ENCODE peak calls at places on chromosome 20, in nine cellular contexts. One of them, this sample, is unnamed.
A peak's percentile ranks its signal among the peaks of the same experiment; 100 is the strongest.

GRCh38 chr20:8394308-8394945 is 262.4 kb downstream of the PLCB1 start:
- DNase-seq in activated naive CD8-positive, alpha-beta T cell treated with anti-CD3 and anti-CD28 coated beads for 36 hours: no peak
- DNase-seq in OCI-LY7: peak; percentile 29
- DNase-seq in activated CD4-positive, CD25-positive, alpha-beta regulatory T cell: no peak
- DNase-seq in mucosa of gallbladder: no peak
- DNase-seq in astrocyte of the spinal cord: peak; percentile 41
- DNase-seq in AG09309: no peak
- DNase-seq in neuronal stem cell: no peak
- DNase-seq in NCI-H1092 treated with DMSO at 0.1 percent for 48 hours: no peak
- DNase-seq in this sample: peak; percentile 57

GRCh38 chr20:5100684-5101347 is 18.9 kb downstream of the PCNA start:
- DNase-seq in activated naive CD8-positive, alpha-beta T cell treated with anti-CD3 and anti-CD28 coated beads for 36 hours: peak; percentile 64
- DNase-seq in OCI-LY7: peak; percentile 70
- DNase-seq in activated CD4-positive, CD25-positive, alpha-beta regulatory T cell: peak; percentile 62
- DNase-seq in mucosa of gallbladder: peak; percentile 78
- DNase-seq in astrocyte of the spinal cord: peak; percentile 58
- DNase-seq in AG09309: peak; percentile 17
- DNase-seq in neuronal stem cell: peak; percentile 48
- DNase-seq in NCI-H1092 treated with DMSO at 0.1 percent for 48 hours: peak; percentile 45
- DNase-seq in this sample: peak; percentile 77

GRCh38 chr20:24695529-24696225 is 226.2 kb downstream of the SYNDIG1 start:
- DNase-seq in activated naive CD8-positive, alpha-beta T cell treated with anti-CD3 and anti-CD28 coated beads for 36 hours: no peak
- DNase-seq in OCI-LY7: no peak
- DNase-seq in activated CD4-positive, CD25-positive, alpha-beta regulatory T cell: no peak
- DNase-seq in mucosa of gallbladder: no peak
- DNase-seq in astrocyte of the spinal cord: no peak
- DNase-seq in AG09309: no peak
- DNase-seq in neuronal stem cell: no peak
- DNase-seq in NCI-H1092 treated with DMSO at 0.1 percent for 48 hours: no peak
- DNase-seq in this sample: no peak

GRCh38 chr20:21174425-21175239 is 48.8 kb downstream of the KIZ start:
- DNase-seq in activated naive CD8-positive, alpha-beta T cell treated with anti-CD3 and anti-CD28 coated beads for 36 hours: no peak
- DNase-seq in OCI-LY7: no peak
- DNase-seq in activated CD4-positive, CD25-positive, alpha-beta regulatory T cell: no peak
- DNase-seq in mucosa of gallbladder: no peak
- DNase-seq in astrocyte of the spinal cord: no peak
- DNase-seq in AG09309: no peak
- DNase-seq in neuronal stem cell: no peak
- DNase-seq in NCI-H1092 treated with DMSO at 0.1 percent for 48 hours: no peak
- DNase-seq in this sample: no peak

GRCh38 chr20:47730744-47731143 is 54.5 kb downstream of the SULF2 start:
- DNase-seq in activated naive CD8-positive, alpha-beta T cell treated with anti-CD3 and anti-CD28 coated beads for 36 hours: no peak
- DNase-seq in OCI-LY7: no peak
- DNase-seq in activated CD4-positive, CD25-positive, alpha-beta regulatory T cell: no peak
- DNase-seq in mucosa of gallbladder: no peak
- DNase-seq in astrocyte of the spinal cord: no peak
- DNase-seq in AG09309: no peak
- DNase-seq in neuronal stem cell: no peak
- DNase-seq in NCI-H1092 treated with DMSO at 0.1 percent for 48 hours: peak; percentile 12
- DNase-seq in this sample: no peak

GRCh38 chr20:32902456-32903420 is 44.0 kb downstream of the EFCAB8 start:
- DNase-seq in activated naive CD8-positive, alpha-beta T cell treated with anti-CD3 and anti-CD28 coated beads for 36 hours: peak; percentile 58
- DNase-seq in OCI-LY7: peak; percentile 61
- DNase-seq in activated CD4-positive, CD25-positive, alpha-beta regulatory T cell: peak; percentile 55
- DNase-seq in mucosa of gallbladder: peak; percentile 35
- DNase-seq in astrocyte of the spinal cord: peak; percentile 42
- DNase-seq in AG09309: no peak
- DNase-seq in neuronal stem cell: peak; percentile 36
- DNase-seq in NCI-H1092 treated with DMSO at 0.1 percent for 48 hours: peak; percentile 46
- DNase-seq in this sample: peak; percentile 86

GRCh38 chr20:271528-271927 is 14.0 kb downstream of the DEFB132 start:
- DNase-seq in activated naive CD8-positive, alpha-beta T cell treated with anti-CD3 and anti-CD28 coated beads for 36 hours: no peak
- DNase-seq in OCI-LY7: no peak
- DNase-seq in activated CD4-positive, CD25-positive, alpha-beta regulatory T cell: no peak
- DNase-seq in mucosa of gallbladder: peak; percentile 4
- DNase-seq in astrocyte of the spinal cord: no peak
- DNase-seq in AG09309: no peak
- DNase-seq in neuronal stem cell: no peak
- DNase-seq in NCI-H1092 treated with DMSO at 0.1 percent for 48 hours: no peak
- DNase-seq in this sample: no peak

GRCh38 chr20:61050491-61050890 is 201.6 kb upstream of the CDH4 start:
- DNase-seq in activated naive CD8-positive, alpha-beta T cell treated with anti-CD3 and anti-CD28 coated beads for 36 hours: no peak
- DNase-seq in OCI-LY7: no peak
- DNase-seq in activated CD4-positive, CD25-positive, alpha-beta regulatory T cell: no peak
- DNase-seq in mucosa of gallbladder: no peak
- DNase-seq in astrocyte of the spinal cord: no peak
- DNase-seq in AG09309: no peak
- DNase-seq in neuronal stem cell: no peak
- DNase-seq in NCI-H1092 treated with DMSO at 0.1 percent for 48 hours: no peak
- DNase-seq in this sample: no peak

GRCh38 chr20:50577175-50578018 is 67.2 kb downstream of the PTPN1 start:
- DNase-seq in activated naive CD8-positive, alpha-beta T cell treated with anti-CD3 and anti-CD28 coated beads for 36 hours: no peak
- DNase-seq in OCI-LY7: no peak
- DNase-seq in activated CD4-positive, CD25-positive, alpha-beta regulatory T cell: no peak
- DNase-seq in mucosa of gallbladder: peak; percentile 74
- DNase-seq in astrocyte of the spinal cord: no peak
- DNase-seq in AG09309: no peak
- DNase-seq in neuronal stem cell: no peak
- DNase-seq in NCI-H1092 treated with DMSO at 0.1 percent for 48 hours: peak; percentile 75
- DNase-seq in this sample: no peak

GRCh38 chr20:44967207-44967807 is 995 bp downstream of the STK4 start:
- DNase-seq in activated naive CD8-positive, alpha-beta T cell treated with anti-CD3 and anti-CD28 coated beads for 36 hours: no peak
- DNase-seq in OCI-LY7: peak; percentile 77
- DNase-seq in activated CD4-positive, CD25-positive, alpha-beta regulatory T cell: no peak
- DNase-seq in mucosa of gallbladder: peak; percentile 28
- DNase-seq in astrocyte of the spinal cord: no peak
- DNase-seq in AG09309: no peak
- DNase-seq in neuronal stem cell: no peak
- DNase-seq in NCI-H1092 treated with DMSO at 0.1 percent for 48 hours: no peak
- DNase-seq in this sample: peak; percentile 21

GRCh38 chr20:62197801-62198200 is 15.0 kb downstream of the MTG2 start:
- DNase-seq in activated naive CD8-positive, alpha-beta T cell treated with anti-CD3 and anti-CD28 coated beads for 36 hours: no peak
- DNase-seq in OCI-LY7: no peak
- DNase-seq in activated CD4-positive, CD25-positive, alpha-beta regulatory T cell: no peak
- DNase-seq in mucosa of gallbladder: no peak
- DNase-seq in astrocyte of the spinal cord: no peak
- DNase-seq in AG09309: no peak
- DNase-seq in neuronal stem cell: no peak
- DNase-seq in NCI-H1092 treated with DMSO at 0.1 percent for 48 hours: no peak
- DNase-seq in this sample: no peak

GRCh38 chr20:57198359-57199072 is 67.9 kb downstream of the BMP7 start:
- DNase-seq in activated naive CD8-positive, alpha-beta T cell treated with anti-CD3 and anti-CD28 coated beads for 36 hours: no peak
- DNase-seq in OCI-LY7: no peak
- DNase-seq in activated CD4-positive, CD25-positive, alpha-beta regulatory T cell: no peak
- DNase-seq in mucosa of gallbladder: no peak
- DNase-seq in astrocyte of the spinal cord: peak; percentile 40
- DNase-seq in AG09309: no peak
- DNase-seq in neuronal stem cell: peak; percentile 39
- DNase-seq in NCI-H1092 treated with DMSO at 0.1 percent for 48 hours: no peak
- DNase-seq in this sample: no peak

GRCh38 chr20:42432485-42432884 is 757.2 kb downstream of the PTPRT start:
- DNase-seq in activated naive CD8-positive, alpha-beta T cell treated with anti-CD3 and anti-CD28 coated beads for 36 hours: no peak
- DNase-seq in OCI-LY7: no peak
- DNase-seq in activated CD4-positive, CD25-positive, alpha-beta regulatory T cell: no peak
- DNase-seq in mucosa of gallbladder: no peak
- DNase-seq in astrocyte of the spinal cord: no peak
- DNase-seq in AG09309: no peak
- DNase-seq in neuronal stem cell: no peak
- DNase-seq in NCI-H1092 treated with DMSO at 0.1 percent for 48 hours: no peak
- DNase-seq in this sample: no peak

GRCh38 chr20:37348643-37349516 is 2.9 kb downstream of the SRC start:
- DNase-seq in activated naive CD8-positive, alpha-beta T cell treated with anti-CD3 and anti-CD28 coated beads for 36 hours: no peak
- DNase-seq in OCI-LY7: no peak
- DNase-seq in activated CD4-positive, CD25-positive, alpha-beta regulatory T cell: no peak
- DNase-seq in mucosa of gallbladder: no peak
- DNase-seq in astrocyte of the spinal cord: no peak
- DNase-seq in AG09309: no peak
- DNase-seq in neuronal stem cell: no peak
- DNase-seq in NCI-H1092 treated with DMSO at 0.1 percent for 48 hours: no peak
- DNase-seq in this sample: no peak

GRCh38 chr20:51269671-51270070 is 246.8 kb upstream of the KCNG1 start:
- DNase-seq in activated naive CD8-positive, alpha-beta T cell treated with anti-CD3 and anti-CD28 coated beads for 36 hours: no peak
- DNase-seq in OCI-LY7: no peak
- DNase-seq in activated CD4-positive, CD25-positive, alpha-beta regulatory T cell: no peak
- DNase-seq in mucosa of gallbladder: no peak
- DNase-seq in astrocyte of the spinal cord: no peak
- DNase-seq in AG09309: no peak
- DNase-seq in neuronal stem cell: no peak
- DNase-seq in NCI-H1092 treated with DMSO at 0.1 percent for 48 hours: no peak
- DNase-seq in this sample: no peak

GRCh38 chr20:45959956-45960630 is 11.9 kb downstream of the ZNF335 start:
- DNase-seq in activated naive CD8-positive, alpha-beta T cell treated with anti-CD3 and anti-CD28 coated beads for 36 hours: no peak
- DNase-seq in OCI-LY7: no peak
- DNase-seq in activated CD4-positive, CD25-positive, alpha-beta regulatory T cell: no peak
- DNase-seq in mucosa of gallbladder: no peak
- DNase-seq in astrocyte of the spinal cord: no peak
- DNase-seq in AG09309: no peak
- DNase-seq in neuronal stem cell: no peak
- DNase-seq in NCI-H1092 treated with DMSO at 0.1 percent for 48 hours: no peak
- DNase-seq in this sample: no peak

GRCh38 chr20:10861619-10862018 is 187.8 kb upstream of the JAG1 start:
- DNase-seq in activated naive CD8-positive, alpha-beta T cell treated with anti-CD3 and anti-CD28 coated beads for 36 hours: no peak
- DNase-seq in OCI-LY7: no peak
- DNase-seq in activated CD4-positive, CD25-positive, alpha-beta regulatory T cell: no peak
- DNase-seq in mucosa of gallbladder: peak; percentile 64
- DNase-seq in astrocyte of the spinal cord: peak; percentile 33
- DNase-seq in AG09309: no peak
- DNase-seq in neuronal stem cell: no peak
- DNase-seq in NCI-H1092 treated with DMSO at 0.1 percent for 48 hours: no peak
- DNase-seq in this sample: no peak

GRCh38 chr20:31607640-31608255 is 2.7 kb downstream of the ID1 start:
- DNase-seq in activated naive CD8-positive, alpha-beta T cell treated with anti-CD3 and anti-CD28 coated beads for 36 hours: no peak
- DNase-seq in OCI-LY7: no peak
- DNase-seq in activated CD4-positive, CD25-positive, alpha-beta regulatory T cell: no peak
- DNase-seq in mucosa of gallbladder: no peak
- DNase-seq in astrocyte of the spinal cord: peak; percentile 68
- DNase-seq in AG09309: no peak
- DNase-seq in neuronal stem cell: no peak
- DNase-seq in NCI-H1092 treated with DMSO at 0.1 percent for 48 hours: peak; percentile 73
- DNase-seq in this sample: no peak

GRCh38 chr20:4633780-4634179 is 87.9 kb upstream of the PRND start:
- DNase-seq in activated naive CD8-positive, alpha-beta T cell treated with anti-CD3 and anti-CD28 coated beads for 36 hours: no peak
- DNase-seq in OCI-LY7: no peak
- DNase-seq in activated CD4-positive, CD25-positive, alpha-beta regulatory T cell: no peak
- DNase-seq in mucosa of gallbladder: peak; percentile 16
- DNase-seq in astrocyte of the spinal cord: peak; percentile 65
- DNase-seq in AG09309: peak; percentile 76
- DNase-seq in neuronal stem cell: no peak
- DNase-seq in NCI-H1092 treated with DMSO at 0.1 percent for 48 hours: no peak
- DNase-seq in this sample: peak; percentile 77

GRCh38 chr20:57659789-57660509 is 39.7 kb upstream of the ZBP1 start:
- DNase-seq in activated naive CD8-positive, alpha-beta T cell treated with anti-CD3 and anti-CD28 coated beads for 36 hours: no peak
- DNase-seq in OCI-LY7: no peak
- DNase-seq in activated CD4-positive, CD25-positive, alpha-beta regulatory T cell: no peak
- DNase-seq in mucosa of gallbladder: no peak
- DNase-seq in astrocyte of the spinal cord: no peak
- DNase-seq in AG09309: no peak
- DNase-seq in neuronal stem cell: no peak
- DNase-seq in NCI-H1092 treated with DMSO at 0.1 percent for 48 hours: no peak
- DNase-seq in this sample: no peak

GRCh38 chr20:16107172-16107870 is 465.9 kb downstream of the KIF16B start:
- DNase-seq in activated naive CD8-positive, alpha-beta T cell treated with anti-CD3 and anti-CD28 coated beads for 36 hours: no peak
- DNase-seq in OCI-LY7: no peak
- DNase-seq in activated CD4-positive, CD25-positive, alpha-beta regulatory T cell: no peak
- DNase-seq in mucosa of gallbladder: no peak
- DNase-seq in astrocyte of the spinal cord: no peak
- DNase-seq in AG09309: no peak
- DNase-seq in neuronal stem cell: no peak
- DNase-seq in NCI-H1092 treated with DMSO at 0.1 percent for 48 hours: peak; percentile 40
- DNase-seq in this sample: no peak

GRCh38 chr20:10673176-10673830 is 496 bp downstream of the JAG1 start:
- DNase-seq in activated naive CD8-positive, alpha-beta T cell treated with anti-CD3 and anti-CD28 coated beads for 36 hours: peak; percentile 24
- DNase-seq in OCI-LY7: peak; percentile 23
- DNase-seq in activated CD4-positive, CD25-positive, alpha-beta regulatory T cell: no peak
- DNase-seq in mucosa of gallbladder: no peak
- DNase-seq in astrocyte of the spinal cord: no peak
- DNase-seq in AG09309: no peak
- DNase-seq in neuronal stem cell: no peak
- DNase-seq in NCI-H1092 treated with DMSO at 0.1 percent for 48 hours: peak; percentile 78
- DNase-seq in this sample: peak; percentile 64

GRCh38 chr20:7911586-7912330 is 28.5 kb downstream of the HAO1 start:
- DNase-seq in activated naive CD8-positive, alpha-beta T cell treated with anti-CD3 and anti-CD28 coated beads for 36 hours: no peak
- DNase-seq in OCI-LY7: no peak
- DNase-seq in activated CD4-positive, CD25-positive, alpha-beta regulatory T cell: no peak
- DNase-seq in mucosa of gallbladder: no peak
- DNase-seq in astrocyte of the spinal cord: no peak
- DNase-seq in AG09309: no peak
- DNase-seq in neuronal stem cell: no peak
- DNase-seq in NCI-H1092 treated with DMSO at 0.1 percent for 48 hours: no peak
- DNase-seq in this sample: no peak

GRCh38 chr20:34996243-34996984 is 40.7 kb downstream of the MYH7B start:
- DNase-seq in activated naive CD8-positive, alpha-beta T cell treated with anti-CD3 and anti-CD28 coated beads for 36 hours: no peak
- DNase-seq in OCI-LY7: no peak
- DNase-seq in activated CD4-positive, CD25-positive, alpha-beta regulatory T cell: no peak
- DNase-seq in mucosa of gallbladder: no peak
- DNase-seq in astrocyte of the spinal cord: no peak
- DNase-seq in AG09309: no peak
- DNase-seq in neuronal stem cell: no peak
- DNase-seq in NCI-H1092 treated with DMSO at 0.1 percent for 48 hours: no peak
- DNase-seq in this sample: no peak